ENCODE peak calls at places on chromosomes 4 and X, in six cellular contexts. One of them, this sample, is unnamed. For H3K4me1, the result is how much of the 10 kb centered on the place peaks cover.

GRCh38 chr4:26321326-26322276 is 787 bp downstream of the RBPJ start:
- DNase-seq in stomach: no peak
- DNase-seq in uterus: peak
- DNase-seq in keratinocyte: no peak
- DNase-seq in cardiac muscle cell: peak
- DNase-seq in PC-3: no peak
- DNase-seq in this sample: peak

GRCh38 chr4:72326692-72327632 is 242.1 kb downstream of the ADAMTS3 start:
- DNase-seq in stomach: no peak
- DNase-seq in uterus: no peak
- DNase-seq in keratinocyte: no peak
- DNase-seq in cardiac muscle cell: peak
- DNase-seq in PC-3: peak
- DNase-seq in this sample: no peak

GRCh38 chr4:80709082-80709869 is 321.2 kb upstream of the BMP3 start:
- DNase-seq in stomach: no peak
- DNase-seq in uterus: no peak
- DNase-seq in keratinocyte: no peak
- DNase-seq in cardiac muscle cell: no peak
- DNase-seq in PC-3: peak
- DNase-seq in this sample: no peak

GRCh38 chrX:47091149-47091775 is 13.0 kb downstream of the RGN start:
- DNase-seq in stomach: no peak
- DNase-seq in uterus: no peak
- DNase-seq in keratinocyte: no peak
- DNase-seq in cardiac muscle cell: no peak
- DNase-seq in PC-3: no peak
- DNase-seq in this sample: no peak

GRCh38 chrX:97126020-97126419 is 242.3 kb downstream of the RPA4 start:
- DNase-seq in stomach: no peak
- DNase-seq in uterus: no peak
- DNase-seq in keratinocyte: no peak
- DNase-seq in cardiac muscle cell: no peak
- DNase-seq in PC-3: peak
- DNase-seq in this sample: no peak

GRCh38 chr4:57102050-57102564 is 8.1 kb downstream of the IGFBP7 start:
- DNase-seq in stomach: no peak
- DNase-seq in uterus: peak
- DNase-seq in keratinocyte: no peak
- DNase-seq in cardiac muscle cell: peak
- DNase-seq in PC-3: peak
- DNase-seq in this sample: no peak

GRCh38 chr4:150070464-150071170 is 7.6 kb upstream of the DCLK2 start:
- DNase-seq in stomach: no peak
- DNase-seq in uterus: no peak
- DNase-seq in keratinocyte: no peak
- DNase-seq in cardiac muscle cell: no peak
- DNase-seq in PC-3: no peak
- DNase-seq in this sample: no peak

GRCh38 chrX:46036508-46036907 is 508.7 kb downstream of the ZNF674 start:
- DNase-seq in stomach: no peak
- DNase-seq in uterus: no peak
- DNase-seq in keratinocyte: no peak
- DNase-seq in cardiac muscle cell: no peak
- DNase-seq in PC-3: no peak
- DNase-seq in this sample: no peak

GRCh38 chr4:187414716-187415115 is 580.9 kb upstream of the ZFP42 start:
- DNase-seq in stomach: no peak
- DNase-seq in uterus: no peak
- DNase-seq in keratinocyte: no peak
- DNase-seq in cardiac muscle cell: no peak
- DNase-seq in PC-3: no peak
- DNase-seq in this sample: no peak

GRCh38 chr4:6548201-6548881 is 26.6 kb upstream of the MAN2B2 start:
- DNase-seq in stomach: no peak
- DNase-seq in uterus: no peak
- DNase-seq in keratinocyte: no peak
- DNase-seq in cardiac muscle cell: peak
- DNase-seq in PC-3: peak
- DNase-seq in this sample: no peak

GRCh38 chrX:136147320-136147901 is at the start of gene FHL1:
- DNase-seq in stomach: peak
- DNase-seq in uterus: peak
- DNase-seq in keratinocyte: no peak
- DNase-seq in cardiac muscle cell: peak
- DNase-seq in PC-3: peak
- DNase-seq in this sample: peak

GRCh38 chr4:139890810-139891209 is 225.2 kb downstream of the MGST2 start:
- DNase-seq in stomach: no peak
- DNase-seq in uterus: no peak
- DNase-seq in keratinocyte: no peak
- DNase-seq in cardiac muscle cell: no peak
- DNase-seq in PC-3: peak
- DNase-seq in this sample: no peak

GRCh38 chr4:164261831-164262230 is 492.1 kb upstream of the SMIM31 start:
- DNase-seq in stomach: no peak
- DNase-seq in uterus: no peak
- DNase-seq in keratinocyte: no peak
- DNase-seq in cardiac muscle cell: no peak
- DNase-seq in PC-3: no peak
- DNase-seq in this sample: no peak

GRCh38 chr4:30380404-30380998 is 339.7 kb upstream of the PCDH7 start:
- DNase-seq in stomach: peak
- DNase-seq in uterus: no peak
- DNase-seq in keratinocyte: peak
- DNase-seq in cardiac muscle cell: peak
- DNase-seq in PC-3: peak
- DNase-seq in this sample: peak

GRCh38 chr4:94889961-94890360 is 132.2 kb downstream of the BMPR1B start:
- DNase-seq in stomach: no peak
- DNase-seq in uterus: no peak
- DNase-seq in keratinocyte: no peak
- DNase-seq in cardiac muscle cell: no peak
- DNase-seq in PC-3: no peak
- DNase-seq in this sample: no peak

GRCh38 chr4:86848732-86849617 is at the start of gene SLC10A6:
- DNase-seq in stomach: no peak
- DNase-seq in uterus: no peak
- DNase-seq in keratinocyte: no peak
- DNase-seq in cardiac muscle cell: no peak
- DNase-seq in PC-3: no peak
- DNase-seq in this sample: no peak

GRCh38 chrX:37871626-37872302 is 24.4 kb upstream of the DYNLT3 start:
- DNase-seq in stomach: peak
- DNase-seq in uterus: no peak
- DNase-seq in keratinocyte: peak
- DNase-seq in cardiac muscle cell: no peak
- DNase-seq in PC-3: peak
- DNase-seq in this sample: no peak

GRCh38 chrX:154541896-154542722 is 4.5 kb downstream of the G6PD start:
- DNase-seq in stomach: peak
- DNase-seq in uterus: peak
- DNase-seq in keratinocyte: no peak
- DNase-seq in cardiac muscle cell: no peak
- DNase-seq in PC-3: peak
- DNase-seq in this sample: no peak

GRCh38 chrX:139932077-139932900 is 564 bp downstream of the ATP11C start:
- DNase-seq in stomach: peak
- DNase-seq in uterus: peak
- DNase-seq in keratinocyte: no peak
- DNase-seq in cardiac muscle cell: peak
- DNase-seq in PC-3: peak
- DNase-seq in this sample: peak

GRCh38 chr4:26753642-26754041 is 107.0 kb upstream of the STIM2 start:
- DNase-seq in stomach: no peak
- DNase-seq in uterus: no peak
- DNase-seq in keratinocyte: no peak
- DNase-seq in cardiac muscle cell: peak
- DNase-seq in PC-3: peak
- DNase-seq in this sample: peak

GRCh38 chrX:9482408-9482807 is 17.6 kb downstream of the TBL1X start:
- DNase-seq in stomach: no peak
- DNase-seq in uterus: no peak
- DNase-seq in keratinocyte: no peak
- DNase-seq in cardiac muscle cell: no peak
- DNase-seq in PC-3: peak
- DNase-seq in this sample: no peak

GRCh38 chr4:82499705-82500104 is 62.1 kb downstream of the TMEM150C start:
- DNase-seq in stomach: no peak
- DNase-seq in uterus: no peak
- DNase-seq in keratinocyte: no peak
- DNase-seq in cardiac muscle cell: no peak
- DNase-seq in PC-3: no peak
- DNase-seq in this sample: no peak

GRCh38 chrX:72545990-72546389 is 26.7 kb downstream of the HDAC8 start:
- DNase-seq in stomach: no peak
- DNase-seq in uterus: no peak
- DNase-seq in keratinocyte: no peak
- DNase-seq in cardiac muscle cell: no peak
- DNase-seq in PC-3: peak
- DNase-seq in this sample: no peak

GRCh38 chr4:57037982-57038604 is 59.4 kb downstream of the POLR2B start:
- DNase-seq in stomach: peak
- DNase-seq in uterus: peak
- DNase-seq in keratinocyte: no peak
- DNase-seq in cardiac muscle cell: peak
- DNase-seq in PC-3: peak
- DNase-seq in this sample: peak

GRCh38 chr4:187158003-187158402 is 434.3 kb upstream of the FAT1 start:
- DNase-seq in stomach: no peak
- DNase-seq in uterus: no peak
- DNase-seq in keratinocyte: no peak
- DNase-seq in cardiac muscle cell: no peak
- DNase-seq in PC-3: no peak
- DNase-seq in this sample: no peak

GRCh38 chr4:15656038-15656470 is 897 bp upstream of the FBXL5 start:
- DNase-seq in stomach: no peak
- DNase-seq in uterus: no peak
- DNase-seq in keratinocyte: no peak
- DNase-seq in cardiac muscle cell: no peak
- DNase-seq in PC-3: no peak
- DNase-seq in this sample: no peak

GRCh38 chr4:896216-896615 is 35.9 kb downstream of the GAK start:
- DNase-seq in stomach: no peak
- DNase-seq in uterus: no peak
- DNase-seq in keratinocyte: no peak
- DNase-seq in cardiac muscle cell: no peak
- DNase-seq in PC-3: no peak
- DNase-seq in this sample: no peak
- TF ChIP-seq CTCF in stomach: no peak
- TF ChIP-seq CTCF in uterus: no peak
- TF ChIP-seq CTCF in keratinocyte: no peak
- TF ChIP-seq CTCF in cardiac muscle cell: no peak
- TF ChIP-seq CTCF in PC-3: no peak
- TF ChIP-seq CTCF in this sample: no peak

DNA sequence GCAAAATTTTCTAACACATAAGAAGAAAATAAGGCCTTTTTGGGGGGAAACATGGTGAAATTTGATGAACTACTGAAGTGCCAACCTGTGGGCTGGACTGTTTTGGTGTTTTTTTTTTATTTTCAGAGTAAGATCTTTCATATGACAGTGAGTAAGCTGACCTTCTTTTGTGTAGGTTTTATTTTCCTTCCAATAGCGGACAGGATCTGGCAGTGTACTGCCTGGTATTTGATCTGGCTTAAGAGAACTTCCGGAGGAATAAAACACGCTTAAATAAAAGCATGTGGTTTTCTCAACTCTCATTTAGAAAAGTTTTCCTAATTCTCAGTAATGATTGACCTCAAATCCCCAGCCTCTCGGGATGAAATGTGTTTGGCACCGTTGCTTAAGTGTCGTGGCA is 65.5 kb upstream of the PDLIM3 start:
- DNase-seq in stomach: no peak
- DNase-seq in uterus: no peak
- DNase-seq in keratinocyte: no peak
- DNase-seq in cardiac muscle cell: no peak
- DNase-seq in PC-3: no peak
- DNase-seq in this sample: no peak
- H3K4me1 ChIP-seq in stomach: under half
- H3K4me1 ChIP-seq in uterus: under half
- H3K4me1 ChIP-seq in keratinocyte: under half
- H3K4me1 ChIP-seq in cardiac muscle cell: under half
- H3K4me1 ChIP-seq in PC-3: under half
- H3K4me1 ChIP-seq in this sample: under half

GRCh38 chr4:173410106-173410505 is 11.2 kb upstream of the SCRG1 start:
- DNase-seq in stomach: no peak
- DNase-seq in uterus: no peak
- DNase-seq in keratinocyte: no peak
- DNase-seq in cardiac muscle cell: no peak
- DNase-seq in PC-3: no peak
- DNase-seq in this sample: no peak
- TF ChIP-seq CTCF in stomach: no peak
- TF ChIP-seq CTCF in uterus: no peak
- TF ChIP-seq CTCF in keratinocyte: no peak
- TF ChIP-seq CTCF in cardiac muscle cell: no peak
- TF ChIP-seq CTCF in PC-3: no peak
- TF ChIP-seq CTCF in this sample: no peak

DNA sequence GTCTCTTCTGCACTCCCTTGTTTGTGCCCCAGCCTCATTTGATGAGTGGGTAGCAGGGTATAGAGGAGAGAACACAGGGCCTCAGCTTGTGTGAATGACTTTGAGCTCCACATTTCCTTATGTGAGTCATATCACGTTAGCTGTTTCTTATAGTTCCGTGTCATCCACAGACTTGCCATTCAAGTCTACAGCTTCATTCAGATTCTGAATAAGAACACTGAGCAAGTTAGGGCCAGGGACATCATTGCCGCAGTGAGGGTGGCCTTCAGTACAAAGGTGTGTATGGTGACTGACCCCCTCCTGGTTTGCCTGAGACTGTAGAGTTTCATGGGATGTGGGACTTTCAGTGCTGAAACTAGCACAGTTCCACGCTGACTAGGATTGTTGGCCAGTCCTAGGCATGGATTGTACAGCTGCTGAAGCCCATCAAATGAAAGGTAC is 23.6 kb downstream of the KLF3 start:
- DNase-seq in stomach: no peak
- DNase-seq in uterus: no peak
- DNase-seq in keratinocyte: no peak
- DNase-seq in cardiac muscle cell: no peak
- DNase-seq in PC-3: peak
- DNase-seq in this sample: no peak
- H3K4me1 ChIP-seq in stomach: half or more
- H3K4me1 ChIP-seq in uterus: under half
- H3K4me1 ChIP-seq in keratinocyte: under half
- H3K4me1 ChIP-seq in cardiac muscle cell: under half
- H3K4me1 ChIP-seq in PC-3: under half
- H3K4me1 ChIP-seq in this sample: under half

GRCh38 chrX:12447448-12448154 is 309.3 kb downstream of the FRMPD4 start:
- DNase-seq in stomach: no peak
- DNase-seq in uterus: peak
- DNase-seq in keratinocyte: peak
- DNase-seq in cardiac muscle cell: no peak
- DNase-seq in PC-3: peak
- DNase-seq in this sample: peak
- TF ChIP-seq CTCF in stomach: no peak
- TF ChIP-seq CTCF in uterus: peak
- TF ChIP-seq CTCF in keratinocyte: peak
- TF ChIP-seq CTCF in cardiac muscle cell: peak
- TF ChIP-seq CTCF in PC-3: peak
- TF ChIP-seq CTCF in this sample: no peak